ENCODE peak calls at places on chromosomes 2 and 18, in ten cellular contexts. Z is right lobe of liver, H is HCT116, I is heart left ventricle, U is endothelial cell of umbilical vein, J is Peyer's patch, T is body of pancreas, F is upper lobe of left lung, D is thyroid gland, B is stomach. Q is an unnamed sample.

GRCh38 chr2:38512211-38512610 is 90.5 kb downstream of the HNRNPLL start:
- DNase-seq in B (no peak), I (no peak), U (no peak), F (no peak), T (no peak), J (no peak), Z (no peak), H (no peak), D (no peak), Q (no peak)

GRCh38 chr18:38028941-38029340 is 463.3 kb upstream of the CELF4 start:
- DNase-seq in T (no peak), B (no peak), Z (no peak), I (no peak), J (no peak), F (no peak), H (no peak), D (no peak), U (no peak), Q (no peak)

GRCh38 chr2:113961000-113961399 is 71.1 kb downstream of the ACTR3 start:
- DNase-seq in I (no peak), H (no peak), D (no peak), Z (no peak), B (no peak), T (no peak), F (no peak), J (no peak), U (no peak), Q (no peak)

GRCh38 chr2:61658841-61659780 is 121.0 kb upstream of the XPO1 start:
- DNase-seq in H (peak; percentile 60), B (peak; percentile 31), Z (no peak), T (peak; percentile 57), U (peak; percentile 44), D (no peak), I (peak; percentile 20), F (no peak), J (no peak), Q (no peak)

GRCh38 chr2:150219861-150220260 is 267.6 kb downstream of the RND3 start:
- DNase-seq in Z (no peak), D (no peak), T (no peak), B (no peak), F (no peak), U (no peak), I (no peak), H (no peak), J (no peak), Q (no peak)

GRCh38 chr2:8565399-8566154 is 116.3 kb upstream of the ID2 start:
- DNase-seq in Z (peak; percentile 46), I (peak; percentile 10), T (no peak), J (peak; percentile 33), D (no peak), B (peak; percentile 13), F (no peak), U (no peak), H (no peak), Q (no peak)

GRCh38 chr2:162233197-162233596 is 10.0 kb downstream of the FAP start:
- DNase-seq in H (no peak), D (no peak), U (no peak), B (no peak), T (no peak), F (no peak), I (no peak), J (no peak), Z (no peak), Q (no peak)

GRCh38 chr2:238874330-238875050 is 26.6 kb downstream of the TWIST2 start:
- DNase-seq in B (no peak), Z (no peak), D (no peak), I (no peak), T (no peak), U (no peak), F (no peak), H (no peak), J (no peak), Q (no peak)

GRCh38 chr2:164589522-164589921 is 31.8 kb downstream of the GRB14 start:
- DNase-seq in B (no peak), F (no peak), H (no peak), T (no peak), D (no peak), Z (no peak), I (no peak), J (no peak), U (no peak), Q (no peak)

GRCh38 chr2:174158003-174158402 is 90.3 kb downstream of the OLA1 start:
- DNase-seq in T (peak; percentile 42), D (peak; percentile 29), J (no peak), F (no peak), B (no peak), I (no peak), U (peak; percentile 29), Z (no peak), H (peak; percentile 51), Q (no peak)

GRCh38 chr2:241270531-241270930 is 44.9 kb downstream of the HDLBP start:
- DNase-seq in F (no peak), Z (no peak), D (no peak), U (no peak), H (no peak), T (no peak), J (no peak), I (no peak), B (no peak), Q (no peak)
- H3K4me3 ChIP-seq in F (no peak overlapping the region), Z (peak overlapping the region; percentile 85), D (no peak overlapping the region), U (no peak overlapping the region), H (no peak overlapping the region), T (no peak overlapping the region), J (no peak overlapping the region), I (peak overlapping the region; percentile 90), B (peak overlapping the region; percentile 98), Q (peak overlapping the region; percentile 99)

GRCh38 chr2:64767670-64768425 is 114.1 kb upstream of the SERTAD2 start:
- DNase-seq in B (peak; percentile 90), D (peak; percentile 90), F (peak; percentile 95), I (peak; percentile 94), J (peak; percentile 89), H (no peak), T (peak; percentile 93), U (peak; percentile 87), Z (peak; percentile 91), Q (peak; percentile 85)
- TF ChIP-seq POLR2A in B (peak; percentile 91), D (peak; percentile 46), F (peak; percentile 94), I (peak; percentile 93), J (peak; percentile 96), H (peak; percentile 43), T (peak; percentile 91), U (peak; percentile 76), Z (peak; percentile 96), Q (peak; percentile 53)

GRCh38 chr2:64221935-64222334 is 77.7 kb upstream of the PELI1 start:
- DNase-seq in J (no peak), F (no peak), B (no peak), I (no peak), H (no peak), Z (no peak), D (no peak), U (no peak), T (no peak), Q (no peak)

GRCh38 chr2:64222942-64223511 is 78.8 kb upstream of the PELI1 start:
- DNase-seq in J (no peak), T (no peak), D (no peak), H (no peak), Z (no peak), U (no peak), F (no peak), I (no peak), B (no peak), Q (no peak)

GRCh38 chr2:64222351-64222750 is 78.1 kb upstream of the PELI1 start:
- DNase-seq in H (no peak), Z (no peak), B (no peak), J (no peak), F (no peak), I (no peak), U (peak; percentile 43), T (no peak), D (no peak), Q (no peak)

GRCh38 chr2:64220285-64220684 is 76.1 kb upstream of the PELI1 start:
- DNase-seq in B (no peak), F (no peak), Z (no peak), J (no peak), D (no peak), U (no peak), T (no peak), I (no peak), H (no peak), Q (no peak)

GRCh38 chr2:64220906-64221659 is 76.9 kb upstream of the PELI1 start:
- DNase-seq in Z (no peak), D (no peak), J (no peak), H (no peak), U (no peak), F (no peak), B (no peak), I (no peak), T (no peak), Q (no peak)
- H3K4me1 ChIP-seq in Z (peaks cover 5% of the 10 kb centered on the region), D (no peaks in the 10 kb centered on the region), J (no peaks in the 10 kb centered on the region), H (no peaks in the 10 kb centered on the region), U (no peaks in the 10 kb centered on the region), F (no peaks in the 10 kb centered on the region), B (peaks cover 25% of the 10 kb centered on the region), I (peaks cover 51% of the 10 kb centered on the region), T (peaks cover 19% of the 10 kb centered on the region), Q (peaks cover 25% of the 10 kb centered on the region)

GRCh38 chr2:233355916-233356315 is 1.6 kb downstream of the DGKD start:
- DNase-seq in B (no peak), T (no peak), U (no peak), Z (no peak), D (no peak), H (no peak), I (no peak), J (no peak), F (no peak), Q (no peak)
- H3K4me3 ChIP-seq in B (peak overlapping the region; percentile 98), T (no peak overlapping the region), U (no peak overlapping the region), Z (no peak overlapping the region), D (no peak overlapping the region), H (peak overlapping the region; percentile 82), I (peak overlapping the region; percentile 69), J (peak overlapping the region; percentile 66), F (peak overlapping the region; percentile 80), Q (no peak overlapping the region)

Q was measured in breast epithelium.